ENCODE peak calls at places on chromosome 3, in eight cellular contexts. One of them, this sample, is unnamed. For H3K4me1 and H3K36me3, the result is how much of the 10 kb centered on the place peaks cover.

GRCh38 chr3:72708441-72708840 is 139.8 kb downstream of the SHQ1 start:
- DNase-seq in breast epithelium: no peak
- DNase-seq in ovary: no peak
- DNase-seq in IMR-90: no peak
- DNase-seq in tibial nerve: no peak
- DNase-seq in Peyer's patch: no peak
- DNase-seq in sigmoid colon: no peak
- DNase-seq in uterus: no peak
- DNase-seq in this sample: no peak

GRCh38 chr3:66098436-66098835 is 59.7 kb upstream of the MAGI1 start:
- DNase-seq in tibial nerve: no peak
- DNase-seq in sigmoid colon: no peak
- DNase-seq in breast epithelium: no peak
- DNase-seq in uterus: no peak
- DNase-seq in Peyer's patch: no peak
- DNase-seq in ovary: no peak
- DNase-seq in IMR-90: peak
- DNase-seq in this sample: no peak

GRCh38 chr3:100354850-100355249 is 20.3 kb downstream of the NIT2 start:
- DNase-seq in Peyer's patch: no peak
- DNase-seq in breast epithelium: no peak
- DNase-seq in uterus: no peak
- DNase-seq in sigmoid colon: no peak
- DNase-seq in tibial nerve: no peak
- DNase-seq in ovary: no peak
- DNase-seq in IMR-90: peak
- DNase-seq in this sample: no peak

GRCh38 chr3:29642393-29643033 is 361.6 kb downstream of the RBMS3 start:
- DNase-seq in uterus: peak
- DNase-seq in sigmoid colon: no peak
- DNase-seq in breast epithelium: no peak
- DNase-seq in ovary: peak
- DNase-seq in tibial nerve: no peak
- DNase-seq in Peyer's patch: no peak
- DNase-seq in IMR-90: peak
- DNase-seq in this sample: peak

GRCh38 chr3:181976526-181976925 is 264.8 kb downstream of the SOX2 start:
- DNase-seq in Peyer's patch: no peak
- DNase-seq in tibial nerve: no peak
- DNase-seq in IMR-90: no peak
- DNase-seq in ovary: no peak
- DNase-seq in breast epithelium: no peak
- DNase-seq in sigmoid colon: no peak
- DNase-seq in uterus: no peak
- DNase-seq in this sample: no peak

GRCh38 chr3:66997560-66998074 is 490 bp upstream of the KBTBD8 start:
- DNase-seq in breast epithelium: no peak
- DNase-seq in sigmoid colon: no peak
- DNase-seq in Peyer's patch: no peak
- DNase-seq in ovary: peak
- DNase-seq in uterus: peak
- DNase-seq in IMR-90: peak
- DNase-seq in tibial nerve: no peak
- DNase-seq in this sample: no peak

GRCh38 chr3:113839551-113839950 is 963 bp downstream of the GRAMD1C start:
- DNase-seq in tibial nerve: no peak
- DNase-seq in uterus: no peak
- DNase-seq in ovary: no peak
- DNase-seq in sigmoid colon: no peak
- DNase-seq in Peyer's patch: no peak
- DNase-seq in breast epithelium: no peak
- DNase-seq in IMR-90: no peak
- DNase-seq in this sample: no peak

GRCh38 chr3:15795563-15796308 is 2.0 kb downstream of the ANKRD28 start:
- DNase-seq in breast epithelium: no peak
- DNase-seq in IMR-90: peak
- DNase-seq in Peyer's patch: no peak
- DNase-seq in uterus: no peak
- DNase-seq in ovary: no peak
- DNase-seq in tibial nerve: no peak
- DNase-seq in sigmoid colon: no peak
- DNase-seq in this sample: no peak

GRCh38 chr3:141372656-141373055 is 4.4 kb downstream of the ZBTB38 start:
- DNase-seq in ovary: no peak
- DNase-seq in Peyer's patch: no peak
- DNase-seq in IMR-90: no peak
- DNase-seq in breast epithelium: no peak
- DNase-seq in sigmoid colon: no peak
- DNase-seq in uterus: no peak
- DNase-seq in tibial nerve: no peak
- DNase-seq in this sample: no peak

GRCh38 chr3:30440880-30441279 is 165.5 kb upstream of the TGFBR2 start:
- DNase-seq in sigmoid colon: peak
- DNase-seq in IMR-90: no peak
- DNase-seq in ovary: peak
- DNase-seq in breast epithelium: peak
- DNase-seq in uterus: peak
- DNase-seq in Peyer's patch: no peak
- DNase-seq in tibial nerve: peak
- DNase-seq in this sample: no peak

DNA sequence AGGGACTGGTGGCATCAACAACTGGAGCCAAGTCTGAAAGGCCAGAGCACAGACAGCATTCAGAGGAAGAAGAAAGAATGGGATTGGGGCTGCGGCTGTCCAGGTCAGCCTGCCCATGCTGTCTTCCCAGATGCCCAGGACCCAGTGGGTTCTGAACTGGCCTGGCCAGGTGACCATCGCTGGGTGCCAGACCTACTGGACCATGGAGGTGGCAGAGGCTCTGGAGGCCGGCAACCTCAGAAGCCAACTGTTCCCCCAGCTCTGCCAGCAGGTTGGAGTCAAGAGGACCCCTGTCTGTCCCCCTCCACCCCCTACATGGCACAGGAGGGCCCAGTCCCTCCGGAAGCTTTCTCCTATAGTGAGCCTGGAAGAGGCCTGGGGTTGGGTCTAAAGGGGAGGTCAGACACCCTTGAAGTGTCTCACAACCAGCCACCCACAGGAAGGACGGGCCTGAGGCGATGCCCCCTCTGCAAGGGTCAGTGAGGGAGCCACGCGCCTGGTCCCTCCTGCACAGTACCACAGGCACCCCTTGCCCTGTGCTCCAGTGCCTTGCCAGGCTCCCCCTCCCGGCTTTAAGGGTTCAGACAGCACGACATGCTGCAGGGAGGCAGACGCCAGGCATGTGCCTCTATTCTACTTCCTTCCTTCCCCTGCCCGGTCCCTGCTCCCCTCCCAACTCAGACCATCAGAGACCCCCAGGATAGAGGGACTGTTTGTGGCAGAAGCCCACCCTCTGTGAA is 43.2 kb downstream of the DNAH1 start:
- DNase-seq in breast epithelium: no peak
- DNase-seq in uterus: no peak
- DNase-seq in tibial nerve: no peak
- DNase-seq in ovary: no peak
- DNase-seq in IMR-90: no peak
- DNase-seq in Peyer's patch: no peak
- DNase-seq in sigmoid colon: no peak
- DNase-seq in this sample: no peak
- TF ChIP-seq POLR2A in breast epithelium: no peak
- TF ChIP-seq POLR2A in uterus: no peak
- TF ChIP-seq POLR2A in tibial nerve: no peak
- TF ChIP-seq POLR2A in ovary: no peak
- TF ChIP-seq POLR2A in IMR-90: no peak
- TF ChIP-seq POLR2A in Peyer's patch: no peak
- TF ChIP-seq POLR2A in sigmoid colon: no peak
- TF ChIP-seq POLR2A in this sample: no peak

DNA sequence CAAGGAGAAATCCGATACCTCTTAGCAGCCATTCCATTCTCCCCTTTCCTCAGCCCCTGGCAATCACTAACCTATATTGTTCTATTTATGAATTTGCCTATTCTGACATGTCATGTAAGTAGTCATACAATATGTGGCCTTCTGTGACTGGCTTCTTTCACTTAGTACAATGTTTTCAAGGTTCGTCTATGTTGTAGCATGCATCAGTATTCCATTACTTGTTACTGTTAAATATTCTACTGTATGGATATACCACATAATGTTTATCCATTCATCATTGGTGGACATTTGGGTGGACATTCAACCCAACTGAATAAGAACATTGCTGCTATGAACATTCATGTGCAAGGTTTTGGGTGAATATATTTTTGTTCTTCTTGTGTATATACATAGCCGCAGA is 23.4 kb downstream of the ADAMTS9 start:
- DNase-seq in Peyer's patch: no peak
- DNase-seq in uterus: no peak
- DNase-seq in tibial nerve: no peak
- DNase-seq in ovary: no peak
- DNase-seq in IMR-90: no peak
- DNase-seq in breast epithelium: no peak
- DNase-seq in sigmoid colon: no peak
- DNase-seq in this sample: no peak
- H3K4me1 ChIP-seq in Peyer's patch: under half
- H3K4me1 ChIP-seq in uterus: under half
- H3K4me1 ChIP-seq in tibial nerve: under half
- H3K4me1 ChIP-seq in ovary: under half
- H3K4me1 ChIP-seq in IMR-90: under half
- H3K4me1 ChIP-seq in breast epithelium: under half
- H3K4me1 ChIP-seq in sigmoid colon: under half
- H3K4me1 ChIP-seq in this sample: under half

DNA sequence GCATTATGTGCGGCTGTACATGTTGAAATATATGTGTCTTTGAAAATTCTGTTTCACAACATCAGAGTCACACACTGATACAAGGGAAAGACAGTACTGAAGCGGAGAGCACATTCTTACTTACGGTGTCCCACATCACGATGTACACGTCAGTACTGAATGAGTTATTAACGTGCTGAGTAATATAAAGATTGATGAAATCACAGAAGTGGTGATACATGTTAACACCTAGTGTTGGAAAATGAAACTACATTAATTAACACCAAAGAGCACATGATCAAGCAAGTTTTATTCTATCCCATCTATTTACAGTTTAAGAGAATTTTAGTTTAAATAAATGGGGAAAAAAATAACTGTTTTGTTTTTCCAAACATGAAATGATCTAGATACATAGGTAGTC is 15.6 kb downstream of the EOGT start:
- DNase-seq in sigmoid colon: no peak
- DNase-seq in uterus: no peak
- DNase-seq in IMR-90: no peak
- DNase-seq in ovary: no peak
- DNase-seq in breast epithelium: no peak
- DNase-seq in Peyer's patch: no peak
- DNase-seq in tibial nerve: no peak
- DNase-seq in this sample: no peak
- H3K36me3 ChIP-seq in sigmoid colon: under half
- H3K36me3 ChIP-seq in uterus: under half
- H3K36me3 ChIP-seq in IMR-90: under half
- H3K36me3 ChIP-seq in ovary: under half
- H3K36me3 ChIP-seq in breast epithelium: under half
- H3K36me3 ChIP-seq in Peyer's patch: half or more
- H3K36me3 ChIP-seq in tibial nerve: half or more
- H3K36me3 ChIP-seq in this sample: under half

GRCh38 chr3:186989429-186989828 is 59.1 kb downstream of the ST6GAL1 start:
- DNase-seq in sigmoid colon: no peak
- DNase-seq in ovary: no peak
- DNase-seq in breast epithelium: no peak
- DNase-seq in IMR-90: no peak
- DNase-seq in Peyer's patch: no peak
- DNase-seq in uterus: no peak
- DNase-seq in tibial nerve: no peak
- DNase-seq in this sample: no peak
- TF ChIP-seq POLR2A in sigmoid colon: no peak
- TF ChIP-seq POLR2A in ovary: no peak
- TF ChIP-seq POLR2A in breast epithelium: no peak
- TF ChIP-seq POLR2A in IMR-90: no peak
- TF ChIP-seq POLR2A in Peyer's patch: no peak
- TF ChIP-seq POLR2A in uterus: no peak
- TF ChIP-seq POLR2A in tibial nerve: no peak
- TF ChIP-seq POLR2A in this sample: no peak

GRCh38 chr3:20181276-20181675 is 4.7 kb downstream of the SGO1 start:
- DNase-seq in IMR-90: no peak
- DNase-seq in ovary: no peak
- DNase-seq in Peyer's patch: no peak
- DNase-seq in breast epithelium: no peak
- DNase-seq in uterus: no peak
- DNase-seq in sigmoid colon: no peak
- DNase-seq in tibial nerve: no peak
- DNase-seq in this sample: no peak
- H3K4me1 ChIP-seq in IMR-90: under half
- H3K4me1 ChIP-seq in ovary: under half
- H3K4me1 ChIP-seq in Peyer's patch: under half
- H3K4me1 ChIP-seq in breast epithelium: under half
- H3K4me1 ChIP-seq in uterus: under half
- H3K4me1 ChIP-seq in sigmoid colon: under half
- H3K4me1 ChIP-seq in tibial nerve: under half
- H3K4me1 ChIP-seq in this sample: under half

GRCh38 chr3:45937206-45938042 is 5.8 kb upstream of the CXCR6 start:
- DNase-seq in breast epithelium: no peak
- DNase-seq in sigmoid colon: peak
- DNase-seq in IMR-90: no peak
- DNase-seq in uterus: no peak
- DNase-seq in Peyer's patch: peak
- DNase-seq in tibial nerve: no peak
- DNase-seq in ovary: no peak
- DNase-seq in this sample: no peak

GRCh38 chr3:45938858-45939257 is 4.4 kb upstream of the CXCR6 start:
- DNase-seq in IMR-90: peak
- DNase-seq in breast epithelium: peak
- DNase-seq in ovary: peak
- DNase-seq in tibial nerve: peak
- DNase-seq in uterus: peak
- DNase-seq in Peyer's patch: peak
- DNase-seq in sigmoid colon: peak
- DNase-seq in this sample: peak

GRCh38 chr3:45933586-45933985 is 9.7 kb upstream of the CXCR6 start:
- DNase-seq in breast epithelium: no peak
- DNase-seq in Peyer's patch: no peak
- DNase-seq in tibial nerve: no peak
- DNase-seq in sigmoid colon: no peak
- DNase-seq in uterus: no peak
- DNase-seq in IMR-90: no peak
- DNase-seq in ovary: no peak
- DNase-seq in this sample: no peak

GRCh38 chr3:45938043-45938435 is 5.2 kb upstream of the CXCR6 start:
- DNase-seq in IMR-90: no peak
- DNase-seq in sigmoid colon: no peak
- DNase-seq in breast epithelium: no peak
- DNase-seq in ovary: no peak
- DNase-seq in tibial nerve: no peak
- DNase-seq in uterus: no peak
- DNase-seq in Peyer's patch: no peak
- DNase-seq in this sample: no peak

GRCh38 chr3:45936261-45936660 is 7.0 kb upstream of the CXCR6 start:
- DNase-seq in breast epithelium: no peak
- DNase-seq in Peyer's patch: peak
- DNase-seq in ovary: no peak
- DNase-seq in uterus: no peak
- DNase-seq in tibial nerve: no peak
- DNase-seq in sigmoid colon: no peak
- DNase-seq in IMR-90: no peak
- DNase-seq in this sample: no peak
- H3K36me3 ChIP-seq in breast epithelium: under half
- H3K36me3 ChIP-seq in Peyer's patch: half or more
- H3K36me3 ChIP-seq in ovary: under half
- H3K36me3 ChIP-seq in uterus: under half
- H3K36me3 ChIP-seq in tibial nerve: half or more
- H3K36me3 ChIP-seq in sigmoid colon: under half
- H3K36me3 ChIP-seq in IMR-90: under half
- H3K36me3 ChIP-seq in this sample: under half

This sample was measured in thyroid gland.